ENCODE peak calls at places on chromosomes 13 and 19, in eight cellular contexts. W, B, G, I, U, A, D and V are unnamed samples.

GRCh38 chr13:30002577-30002976 is 152.2 kb upstream of the UBL3 start:
- DNase-seq in W (no peak), B (no peak), G (no peak), I (no peak), U (no peak), A (no peak), D (no peak), V (no peak)

GRCh38 chr13:97542102-97542501 is 108.1 kb downstream of the RAP2A start:
- DNase-seq in W (no peak), B (no peak), G (no peak), I (no peak), U (no peak), A (no peak), D (no peak), V (no peak)

GRCh38 chr19:8320564-8321066 is 560 bp downstream of the NDUFA7 start:
- DNase-seq in W (no peak), B (no peak), G (no peak), I (peak), U (no peak), A (no peak), D (no peak), V (no peak)

GRCh38 chr13:75636339-75637095 is 387 bp downstream of the LMO7 start:
- DNase-seq in W (no peak), B (peak), G (no peak), I (peak), U (peak), A (no peak), D (no peak), V (no peak)

GRCh38 chr13:51825681-51826254 is 19.2 kb downstream of the TMEM272 start:
- DNase-seq in W (no peak), B (no peak), G (no peak), I (no peak), U (no peak), A (no peak), D (no peak), V (no peak)

GRCh38 chr13:99655351-99656091 is 154.2 kb downstream of the TM9SF2 start:
- DNase-seq in W (no peak), B (no peak), G (peak), I (no peak), U (no peak), A (no peak), D (no peak), V (no peak)

GRCh38 chr13:76884167-76884566 is 2.0 kb downstream of the KCTD12 start:
- DNase-seq in W (no peak), B (peak), G (no peak), I (peak), U (peak), A (peak), D (peak), V (no peak)

GRCh38 chr19:42066075-42066754 is 3.8 kb downstream of the GRIK5 start:
- DNase-seq in W (no peak), B (no peak), G (no peak), I (peak), U (no peak), A (no peak), D (no peak), V (no peak)

GRCh38 chr19:18319591-18320135 is 3.2 kb downstream of the LSM4 start:
- DNase-seq in W (no peak), B (no peak), G (no peak), I (no peak), U (peak), A (peak), D (no peak), V (peak)

GRCh38 chr13:41025518-41025917 is 6.4 kb upstream of the ELF1 start:
- DNase-seq in W (no peak), B (no peak), G (no peak), I (no peak), U (no peak), A (no peak), D (no peak), V (no peak)

GRCh38 chr13:110265682-110266430 is 41.1 kb downstream of the COL4A1 start:
- DNase-seq in W (no peak), B (no peak), G (no peak), I (no peak), U (no peak), A (no peak), D (peak), V (peak)

GRCh38 chr19:1837625-1838105 is 10.6 kb downstream of the REXO1 start:
- DNase-seq in W (no peak), B (no peak), G (no peak), I (peak), U (no peak), A (peak), D (no peak), V (no peak)

GRCh38 chr13:24135674-24136300 is 24.7 kb upstream of the SPATA13 start:
- DNase-seq in W (no peak), B (no peak), G (no peak), I (no peak), U (no peak), A (no peak), D (no peak), V (no peak)

GRCh38 chr19:18198374-18198773 is 5.4 kb downstream of the MPV17L2 start:
- DNase-seq in W (no peak), B (no peak), G (no peak), I (no peak), U (no peak), A (no peak), D (no peak), V (no peak)

GRCh38 chr13:46487748-46488147 is 65.2 kb upstream of the LRCH1 start:
- DNase-seq in W (no peak), B (no peak), G (no peak), I (no peak), U (no peak), A (no peak), D (no peak), V (no peak)

GRCh38 chr13:46490129-46490528 is 62.8 kb upstream of the LRCH1 start:
- DNase-seq in W (no peak), B (no peak), G (no peak), I (no peak), U (no peak), A (no peak), D (no peak), V (no peak)

GRCh38 chr13:46486270-46486669 is 66.7 kb upstream of the LRCH1 start:
- DNase-seq in W (no peak), B (no peak), G (no peak), I (no peak), U (no peak), A (no peak), D (no peak), V (no peak)

GRCh38 chr13:46491641-46492040 is 61.3 kb upstream of the LRCH1 start:
- DNase-seq in W (no peak), B (no peak), G (no peak), I (no peak), U (no peak), A (no peak), D (no peak), V (no peak)

GRCh38 chr13:46489586-46490023 is 63.4 kb upstream of the LRCH1 start:
- DNase-seq in W (no peak), B (no peak), G (no peak), I (no peak), U (no peak), A (no peak), D (no peak), V (no peak)
- TF ChIP-seq POLR2AphosphoS5 in W (no peak), B (no peak), G (no peak), I (no peak), U (no peak), A (no peak), D (no peak), V (no peak)

DNA sequence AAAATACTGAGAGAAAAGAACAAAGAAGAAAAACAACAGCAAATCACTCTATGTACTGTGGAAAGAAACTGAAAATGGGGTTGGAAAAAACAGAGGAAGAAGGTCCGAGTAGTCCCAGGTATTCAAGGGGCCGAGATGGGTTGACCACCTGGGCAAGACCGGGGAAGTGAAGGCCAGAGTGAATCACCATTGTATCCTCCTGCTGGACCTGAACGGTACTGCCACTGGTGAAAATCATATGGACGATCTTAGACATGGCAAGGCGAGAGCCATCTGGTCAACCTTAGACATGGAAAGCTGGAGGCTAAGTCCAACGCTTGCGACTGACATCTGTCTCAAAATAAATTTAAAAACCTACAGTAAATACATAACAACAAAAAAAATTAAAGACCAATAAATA is 44.4 kb upstream of the ZNF91 start:
- DNase-seq in W (no peak), B (no peak), G (no peak), I (peak), U (no peak), A (no peak), D (no peak), V (no peak)
- TF ChIP-seq CTCF in W (no peak), B (no peak), G (no peak), I (peak), U (no peak), A (no peak), D (no peak), V (no peak)

GRCh38 chr13:33642374-33643065 is 175.4 kb upstream of the RFC3 start:
- DNase-seq in W (no peak), B (no peak), G (no peak), I (no peak), U (peak), A (no peak), D (peak), V (no peak)
- TF ChIP-seq POLR2AphosphoS5 in W (peak), B (no peak), G (no peak), I (no peak), U (no peak), A (peak), D (peak), V (peak)

GRCh38 chr13:38045278-38046048 is 175.9 kb upstream of the TRPC4 start:
- DNase-seq in W (no peak), B (no peak), G (no peak), I (peak), U (no peak), A (no peak), D (no peak), V (no peak)
- TF ChIP-seq CTCF in W (no peak), B (no peak), G (no peak), I (peak), U (no peak), A (no peak), D (no peak), V (no peak)

GRCh38 chr19:15412832-15413231 is 6.0 kb downstream of the AKAP8L start:
- DNase-seq in W (no peak), B (no peak), G (no peak), I (no peak), U (no peak), A (no peak), D (no peak), V (no peak)
- TF ChIP-seq POLR2AphosphoS5 in W (no peak), B (no peak), G (no peak), I (no peak), U (no peak), A (no peak), D (no peak), V (no peak)

GRCh38 chr19:2840794-2841790 is at the start of gene ZNF555:
- DNase-seq in W (peak), B (peak), G (peak), I (peak), U (peak), A (peak), D (peak), V (peak)
- TF ChIP-seq CTCF in W (peak), B (peak), G (no peak), I (no peak), U (peak), A (no peak), D (peak), V (peak)